ENCODE peak calls at places on chromosomes 2 and 18, in eight cellular contexts. One of them, this sample, is unnamed. For H3K4me1, the result is how much of the 10 kb centered on the place peaks cover.

GRCh38 chr2:12416600-12416999 is 300.1 kb upstream of the TRIB2 start:
- DNase-seq in GM23338: peak
- DNase-seq in endothelial cell of umbilical vein: peak
- DNase-seq in SK-N-SH: no peak
- DNase-seq in K562: peak
- DNase-seq in HepG2: peak
- DNase-seq in GM12878: no peak
- DNase-seq in H1: no peak
- DNase-seq in this sample: no peak

GRCh38 chr2:96391828-96392200 is 56.2 kb downstream of the NCAPH start:
- DNase-seq in GM12878: no peak
- DNase-seq in HepG2: no peak
- DNase-seq in H1: no peak
- DNase-seq in SK-N-SH: no peak
- DNase-seq in GM23338: no peak
- DNase-seq in endothelial cell of umbilical vein: no peak
- DNase-seq in K562: no peak
- DNase-seq in this sample: no peak

GRCh38 chr18:13138822-13139139 is 79.8 kb upstream of the LDLRAD4 start:
- DNase-seq in GM23338: no peak
- DNase-seq in HepG2: peak
- DNase-seq in GM12878: no peak
- DNase-seq in SK-N-SH: no peak
- DNase-seq in endothelial cell of umbilical vein: no peak
- DNase-seq in H1: no peak
- DNase-seq in K562: no peak
- DNase-seq in this sample: no peak

GRCh38 chr2:44120428-44120827 is 48.2 kb upstream of the PPM1B start:
- DNase-seq in GM23338: no peak
- DNase-seq in SK-N-SH: no peak
- DNase-seq in HepG2: no peak
- DNase-seq in K562: no peak
- DNase-seq in endothelial cell of umbilical vein: no peak
- DNase-seq in H1: no peak
- DNase-seq in GM12878: no peak
- DNase-seq in this sample: no peak

GRCh38 chr18:21444465-21445023 is 156.0 kb downstream of the ESCO1 start:
- DNase-seq in K562: peak
- DNase-seq in GM12878: no peak
- DNase-seq in GM23338: peak
- DNase-seq in HepG2: peak
- DNase-seq in H1: no peak
- DNase-seq in SK-N-SH: peak
- DNase-seq in endothelial cell of umbilical vein: peak
- DNase-seq in this sample: peak

GRCh38 chr2:11967946-11968465 is 221.6 kb downstream of the LPIN1 start:
- DNase-seq in H1: no peak
- DNase-seq in GM12878: no peak
- DNase-seq in endothelial cell of umbilical vein: no peak
- DNase-seq in GM23338: no peak
- DNase-seq in K562: peak
- DNase-seq in HepG2: no peak
- DNase-seq in SK-N-SH: peak
- DNase-seq in this sample: no peak

GRCh38 chr2:10412380-10412779 is 35.7 kb downstream of the ODC1 start:
- DNase-seq in K562: peak
- DNase-seq in SK-N-SH: peak
- DNase-seq in H1: no peak
- DNase-seq in GM12878: no peak
- DNase-seq in GM23338: peak
- DNase-seq in HepG2: peak
- DNase-seq in endothelial cell of umbilical vein: peak
- DNase-seq in this sample: no peak

GRCh38 chr2:224778474-224778877 is 62.3 kb upstream of the CCDC195 start:
- DNase-seq in GM12878: peak
- DNase-seq in H1: peak
- DNase-seq in SK-N-SH: peak
- DNase-seq in endothelial cell of umbilical vein: peak
- DNase-seq in K562: peak
- DNase-seq in GM23338: peak
- DNase-seq in HepG2: peak
- DNase-seq in this sample: peak

GRCh38 chr2:105224444-105224843 is 17.1 kb upstream of the GPR45 start:
- DNase-seq in GM23338: peak
- DNase-seq in H1: no peak
- DNase-seq in HepG2: no peak
- DNase-seq in endothelial cell of umbilical vein: no peak
- DNase-seq in K562: no peak
- DNase-seq in GM12878: no peak
- DNase-seq in SK-N-SH: no peak
- DNase-seq in this sample: no peak

GRCh38 chr2:113226462-113226861 is 52.3 kb downstream of the PAX8 start:
- DNase-seq in HepG2: no peak
- DNase-seq in SK-N-SH: no peak
- DNase-seq in endothelial cell of umbilical vein: no peak
- DNase-seq in H1: no peak
- DNase-seq in K562: no peak
- DNase-seq in GM23338: no peak
- DNase-seq in GM12878: no peak
- DNase-seq in this sample: no peak

GRCh38 chr2:206164261-206164862 is 4.7 kb downstream of the EEF1B2 start:
- DNase-seq in SK-N-SH: peak
- DNase-seq in HepG2: peak
- DNase-seq in GM23338: peak
- DNase-seq in K562: no peak
- DNase-seq in endothelial cell of umbilical vein: peak
- DNase-seq in H1: no peak
- DNase-seq in GM12878: no peak
- DNase-seq in this sample: no peak

GRCh38 chr2:215601990-215602721 is 166.3 kb upstream of the FN1 start:
- DNase-seq in SK-N-SH: no peak
- DNase-seq in endothelial cell of umbilical vein: peak
- DNase-seq in H1: no peak
- DNase-seq in K562: no peak
- DNase-seq in GM12878: no peak
- DNase-seq in GM23338: no peak
- DNase-seq in HepG2: no peak
- DNase-seq in this sample: no peak

GRCh38 chr2:173715483-173715882 is 249.7 kb downstream of the SP3 start:
- DNase-seq in HepG2: no peak
- DNase-seq in K562: no peak
- DNase-seq in H1: no peak
- DNase-seq in GM12878: no peak
- DNase-seq in endothelial cell of umbilical vein: no peak
- DNase-seq in GM23338: no peak
- DNase-seq in SK-N-SH: no peak
- DNase-seq in this sample: no peak

GRCh38 chr2:29518010-29518409 is 402.8 kb downstream of the CLIP4 start:
- DNase-seq in HepG2: no peak
- DNase-seq in GM12878: no peak
- DNase-seq in GM23338: no peak
- DNase-seq in H1: no peak
- DNase-seq in K562: no peak
- DNase-seq in SK-N-SH: peak
- DNase-seq in endothelial cell of umbilical vein: no peak
- DNase-seq in this sample: no peak

GRCh38 chr2:217978536-217979150 is 24.2 kb downstream of the TNS1 start:
- DNase-seq in SK-N-SH: no peak
- DNase-seq in endothelial cell of umbilical vein: peak
- DNase-seq in H1: no peak
- DNase-seq in HepG2: no peak
- DNase-seq in K562: no peak
- DNase-seq in GM12878: no peak
- DNase-seq in GM23338: peak
- DNase-seq in this sample: no peak

DNA sequence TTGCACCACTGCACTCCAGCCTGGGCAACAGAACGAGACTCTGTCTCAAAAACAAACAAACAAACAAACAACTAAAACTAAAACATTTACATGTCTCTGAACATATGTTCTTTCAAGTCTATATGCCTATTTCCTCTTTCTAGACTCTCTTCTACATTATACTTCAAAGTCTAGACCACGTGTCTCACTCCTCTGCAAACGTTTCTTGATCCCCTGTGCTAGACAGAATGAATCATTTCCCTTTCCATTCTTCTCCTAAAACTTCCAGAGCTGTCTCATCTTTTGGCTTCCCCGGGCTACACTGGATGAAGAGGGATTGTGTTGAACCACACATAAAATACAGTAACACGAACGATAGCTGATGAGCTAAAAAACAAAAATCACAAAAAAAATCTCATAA is 67.1 kb downstream of the BAZ2B start:
- DNase-seq in HepG2: no peak
- DNase-seq in K562: no peak
- DNase-seq in GM12878: no peak
- DNase-seq in SK-N-SH: no peak
- DNase-seq in GM23338: no peak
- DNase-seq in endothelial cell of umbilical vein: peak
- DNase-seq in H1: no peak
- DNase-seq in this sample: no peak
- H2AFZ ChIP-seq in HepG2: no peak
- H2AFZ ChIP-seq in K562: no peak
- H2AFZ ChIP-seq in GM12878: no peak
- H2AFZ ChIP-seq in SK-N-SH: no peak
- H2AFZ ChIP-seq in GM23338: no peak
- H2AFZ ChIP-seq in endothelial cell of umbilical vein: no peak
- H2AFZ ChIP-seq in H1: no peak
- H2AFZ ChIP-seq in this sample: no peak

DNA sequence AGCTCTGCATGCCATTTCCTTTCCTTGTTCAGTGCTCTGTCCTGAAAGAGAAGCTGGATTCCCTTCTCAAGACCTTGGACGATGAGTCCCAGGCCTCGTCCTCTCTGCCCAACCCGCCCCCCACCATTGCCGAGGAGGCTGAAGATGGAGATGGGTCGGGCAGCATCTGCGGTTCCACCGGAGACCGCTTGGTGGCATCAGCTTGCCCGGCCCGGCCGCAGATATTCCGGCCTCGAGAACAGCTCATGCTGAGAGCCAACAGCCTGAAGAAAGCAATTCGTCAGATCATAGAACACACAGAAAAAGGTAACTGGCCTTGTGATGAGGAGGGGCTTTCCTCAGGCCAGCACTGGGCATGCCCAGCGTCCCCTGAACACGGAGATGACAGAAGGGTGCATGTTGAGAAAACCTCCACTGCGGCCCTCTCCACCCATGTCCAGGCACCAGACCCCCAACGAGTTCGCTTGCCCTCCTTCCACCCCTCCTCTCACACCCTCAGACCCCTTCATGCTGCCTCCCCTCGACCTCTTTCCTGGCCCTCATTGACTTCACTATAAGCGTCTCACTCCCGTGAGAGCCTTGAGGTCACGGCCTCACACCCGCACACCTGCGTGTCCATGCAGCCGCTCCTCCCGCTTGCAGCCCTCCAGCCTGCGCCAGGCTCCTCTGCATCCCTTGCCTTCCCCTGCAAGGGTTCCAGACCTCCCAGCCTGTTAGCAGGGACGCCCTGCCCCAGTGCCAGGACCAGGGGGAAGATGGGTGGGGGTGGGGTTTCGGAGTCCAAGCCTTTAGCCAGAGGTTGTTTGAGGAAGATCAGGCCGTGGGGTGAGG is 95.0 kb downstream of the DGKD start:
- DNase-seq in GM12878: no peak
- DNase-seq in endothelial cell of umbilical vein: peak
- DNase-seq in GM23338: peak
- DNase-seq in H1: peak
- DNase-seq in SK-N-SH: peak
- DNase-seq in K562: no peak
- DNase-seq in HepG2: no peak
- DNase-seq in this sample: no peak
- TF ChIP-seq POLR2AphosphoS5 in GM12878: no peak
- TF ChIP-seq POLR2AphosphoS5 in endothelial cell of umbilical vein: no peak
- TF ChIP-seq POLR2AphosphoS5 in GM23338: no peak
- TF ChIP-seq POLR2AphosphoS5 in H1: no peak
- TF ChIP-seq POLR2AphosphoS5 in SK-N-SH: no peak
- TF ChIP-seq POLR2AphosphoS5 in K562: no peak
- TF ChIP-seq POLR2AphosphoS5 in HepG2: no peak
- TF ChIP-seq POLR2AphosphoS5 in this sample: no peak

DNA sequence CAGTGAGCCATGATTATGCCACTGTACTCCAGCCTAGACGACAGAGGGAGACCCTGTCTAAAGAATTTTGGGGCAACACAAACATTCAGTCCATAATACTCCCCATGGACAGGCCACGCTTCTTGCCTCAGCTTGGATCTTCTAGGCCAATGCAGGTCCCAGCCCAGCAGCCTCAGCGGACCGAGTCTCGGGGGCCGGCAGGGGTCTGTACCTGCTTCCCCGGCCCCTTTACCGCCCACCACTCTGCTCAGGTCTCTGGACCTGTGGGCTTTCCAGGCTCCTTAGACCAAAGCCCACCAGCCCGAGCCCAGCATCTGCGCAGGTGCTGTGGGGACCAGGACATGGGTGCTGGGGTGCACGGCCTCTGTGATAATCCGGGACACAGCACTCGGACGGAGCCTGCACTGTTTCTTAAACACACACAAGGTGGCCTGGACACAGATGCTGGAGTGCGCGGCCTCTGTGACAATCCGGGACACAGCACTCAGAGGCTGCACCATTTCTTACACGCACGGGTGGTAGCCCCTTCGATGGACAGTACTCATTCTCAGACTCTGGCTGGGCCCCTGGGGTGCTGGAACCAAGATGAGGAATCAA is 62.1 kb upstream of the GPC1 start:
- DNase-seq in SK-N-SH: no peak
- DNase-seq in H1: no peak
- DNase-seq in endothelial cell of umbilical vein: no peak
- DNase-seq in K562: no peak
- DNase-seq in GM23338: no peak
- DNase-seq in HepG2: no peak
- DNase-seq in GM12878: no peak
- DNase-seq in this sample: no peak
- H3K4me1 ChIP-seq in SK-N-SH: under half
- H3K4me1 ChIP-seq in H1: under half
- H3K4me1 ChIP-seq in endothelial cell of umbilical vein: under half
- H3K4me1 ChIP-seq in K562: under half
- H3K4me1 ChIP-seq in GM23338: under half
- H3K4me1 ChIP-seq in HepG2: under half
- H3K4me1 ChIP-seq in GM12878: under half
- H3K4me1 ChIP-seq in this sample: half or more

GRCh38 chr18:28201056-28201455 is 24.1 kb upstream of the CDH2 start:
- DNase-seq in GM23338: no peak
- DNase-seq in K562: no peak
- DNase-seq in endothelial cell of umbilical vein: no peak
- DNase-seq in SK-N-SH: no peak
- DNase-seq in HepG2: no peak
- DNase-seq in GM12878: no peak
- DNase-seq in H1: no peak
- DNase-seq in this sample: no peak

GRCh38 chr18:28208712-28209265 is 31.9 kb upstream of the CDH2 start:
- DNase-seq in H1: no peak
- DNase-seq in endothelial cell of umbilical vein: no peak
- DNase-seq in HepG2: no peak
- DNase-seq in SK-N-SH: no peak
- DNase-seq in K562: no peak
- DNase-seq in GM12878: no peak
- DNase-seq in GM23338: no peak
- DNase-seq in this sample: no peak

GRCh38 chr18:28198588-28198987 is 21.7 kb upstream of the CDH2 start:
- DNase-seq in endothelial cell of umbilical vein: no peak
- DNase-seq in H1: no peak
- DNase-seq in GM23338: no peak
- DNase-seq in HepG2: no peak
- DNase-seq in SK-N-SH: no peak
- DNase-seq in K562: no peak
- DNase-seq in GM12878: no peak
- DNase-seq in this sample: no peak

GRCh38 chr18:28208268-28208667 is 31.3 kb upstream of the CDH2 start:
- DNase-seq in HepG2: no peak
- DNase-seq in GM12878: no peak
- DNase-seq in GM23338: no peak
- DNase-seq in K562: no peak
- DNase-seq in H1: no peak
- DNase-seq in SK-N-SH: no peak
- DNase-seq in endothelial cell of umbilical vein: no peak
- DNase-seq in this sample: no peak

GRCh38 chr18:28204154-28204553 is 27.2 kb upstream of the CDH2 start:
- DNase-seq in endothelial cell of umbilical vein: peak
- DNase-seq in K562: no peak
- DNase-seq in GM12878: no peak
- DNase-seq in HepG2: no peak
- DNase-seq in SK-N-SH: no peak
- DNase-seq in H1: no peak
- DNase-seq in GM23338: no peak
- DNase-seq in this sample: no peak
- H2AFZ ChIP-seq in endothelial cell of umbilical vein: peak
- H2AFZ ChIP-seq in K562: no peak
- H2AFZ ChIP-seq in GM12878: no peak
- H2AFZ ChIP-seq in HepG2: no peak
- H2AFZ ChIP-seq in SK-N-SH: no peak
- H2AFZ ChIP-seq in H1: no peak
- H2AFZ ChIP-seq in GM23338: no peak
- H2AFZ ChIP-seq in this sample: no peak